ENCODE peak calls at places on chromosome 12, in seven cellular contexts. O is cardiac muscle cell, H is GM06990, Z is fibroblast of lung, L is ovary, Q is BE2C, B is HFFc6. N is an unnamed sample.

GRCh38 chr12:31914927-31915326 is 44.3 kb upstream of the RESF1 start:
- DNase-seq in O (no peak), H (no peak), Z (no peak), L (no peak), Q (no peak), B (no peak), N (no peak)

GRCh38 chr12:96395236-96395635 is 5.0 kb downstream of the CDK17 start:
- DNase-seq in O (no peak), H (no peak), Z (peak), L (no peak), Q (no peak), B (no peak), N (no peak)

GRCh38 chr12:53217049-53217929 is 10.2 kb upstream of the ITGB7 start:
- DNase-seq in O (no peak), H (no peak), Z (no peak), L (no peak), Q (no peak), B (no peak), N (peak)

GRCh38 chr12:70617450-70617849 is 19.8 kb downstream of the PTPRB start:
- DNase-seq in O (no peak), H (no peak), Z (no peak), L (no peak), Q (no peak), B (no peak), N (no peak)

GRCh38 chr12:127146991-127147718 is 1119.8 kb upstream of the TMEM132C start:
- DNase-seq in O (no peak), H (no peak), Z (no peak), L (no peak), Q (no peak), B (no peak), N (no peak)

GRCh38 chr12:20716037-20716436 is 20.9 kb downstream of the SLCO1C1 start:
- DNase-seq in O (peak), H (no peak), Z (no peak), L (no peak), Q (no peak), B (no peak), N (no peak)

GRCh38 chr12:94560416-94561221 is 89.7 kb downstream of the TMCC3 start:
- DNase-seq in O (no peak), H (peak), Z (peak), L (peak), Q (no peak), B (no peak), N (no peak)

GRCh38 chr12:48779869-48780268 is 9.0 kb downstream of the ADCY6 start:
- DNase-seq in O (peak), H (no peak), Z (peak), L (peak), Q (no peak), B (peak), N (peak)

GRCh38 chr12:106455100-106455499 is 97.6 kb downstream of the POLR3B start:
- DNase-seq in O (no peak), H (no peak), Z (no peak), L (no peak), Q (no peak), B (no peak), N (no peak)

GRCh38 chr12:70271025-70271424 is 27.8 kb downstream of the CNOT2 start:
- DNase-seq in O (no peak), H (no peak), Z (no peak), L (no peak), Q (no peak), B (no peak), N (no peak)

GRCh38 chr12:78086553-78087362 is 256.1 kb downstream of the NAV3 start:
- DNase-seq in O (no peak), H (no peak), Z (no peak), L (no peak), Q (no peak), B (no peak), N (no peak)
- TF ChIP-seq CTCF in O (no peak), H (no peak), Z (peak), L (no peak), Q (peak), B (peak), N (peak)

GRCh38 chr12:25194211-25194610 is 749 bp downstream of the DNAI7 start:
- DNase-seq in O (no peak), H (no peak), Z (no peak), L (no peak), Q (no peak), B (no peak), N (peak)

GRCh38 chr12:25200703-25201102 is 5.7 kb downstream of the ETFRF1 start:
- DNase-seq in O (no peak), H (no peak), Z (peak), L (no peak), Q (no peak), B (peak), N (peak)

GRCh38 chr12:25197608-25198007 is 2.6 kb downstream of the ETFRF1 start:
- DNase-seq in O (no peak), H (no peak), Z (no peak), L (no peak), Q (no peak), B (no peak), N (no peak)

GRCh38 chr12:25194722-25195055 is 271 bp downstream of the DNAI7 start:
- DNase-seq in O (no peak), H (no peak), Z (no peak), L (no peak), Q (no peak), B (no peak), N (no peak)

DNA sequence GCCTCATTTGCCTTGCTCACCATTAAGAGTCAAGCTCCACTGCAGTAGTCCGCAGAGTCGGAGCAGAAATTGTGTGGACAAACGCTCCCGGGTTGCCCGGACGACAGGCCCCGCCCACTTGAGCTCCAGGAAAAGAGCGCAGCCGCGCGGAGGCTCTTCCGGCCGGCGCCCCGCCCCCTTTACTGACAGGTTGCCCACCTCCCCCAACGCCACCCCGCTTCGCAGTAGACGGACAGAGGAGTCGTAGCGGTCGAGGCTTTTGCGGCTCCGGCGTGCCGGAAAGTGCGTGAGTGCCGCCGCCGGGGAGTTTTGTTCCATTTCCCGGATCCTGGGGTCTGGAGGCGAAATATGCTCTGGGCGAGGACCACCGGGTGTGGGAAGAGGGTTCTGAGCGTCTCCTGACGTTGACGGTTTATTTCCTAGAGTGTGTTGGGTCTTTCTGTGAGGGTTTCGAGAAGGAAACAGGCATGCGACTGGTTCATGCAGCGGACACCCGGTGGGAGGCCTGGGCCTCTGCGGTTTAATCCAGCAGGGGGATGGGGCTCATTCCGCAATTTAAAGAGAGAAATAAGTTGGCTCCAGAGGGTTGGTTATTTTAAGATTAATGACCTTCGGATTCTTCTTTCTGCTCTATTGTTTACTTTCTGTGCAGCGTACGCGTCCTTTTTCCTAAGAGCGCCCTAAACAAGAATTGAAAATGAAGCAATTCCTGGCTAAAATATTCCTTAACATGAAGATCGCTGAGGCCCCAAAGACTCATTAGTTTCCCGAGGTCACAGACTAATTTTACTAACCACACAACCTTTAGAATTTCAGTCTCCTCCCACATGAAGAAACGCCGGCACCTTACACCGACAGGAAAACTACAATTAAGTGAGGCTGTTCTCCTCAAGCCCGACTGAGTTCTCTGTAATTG is at the start of the genes DNAI7 and ETFRF1:
- DNase-seq in O (peak), H (peak), Z (peak), L (peak), Q (peak), B (peak), N (peak)
- TF ChIP-seq CTCF in O (no peak), H (no peak), Z (peak), L (no peak), Q (peak), B (no peak), N (no peak)

GRCh38 chr12:85975716-85976115 is 101.6 kb downstream of the NTS start:
- DNase-seq in O (no peak), H (no peak), Z (no peak), L (no peak), Q (no peak), B (no peak), N (no peak)

GRCh38 chr12:85968606-85969005 is 94.5 kb downstream of the NTS start:
- DNase-seq in O (no peak), H (no peak), Z (no peak), L (no peak), Q (no peak), B (no peak), N (no peak)

GRCh38 chr12:85971800-85972199 is 97.7 kb downstream of the NTS start:
- DNase-seq in O (no peak), H (no peak), Z (no peak), L (no peak), Q (no peak), B (no peak), N (no peak)
- TF ChIP-seq CTCF in O (no peak), H (no peak), Z (peak), L (no peak), Q (peak), B (no peak), N (no peak)

DNA sequence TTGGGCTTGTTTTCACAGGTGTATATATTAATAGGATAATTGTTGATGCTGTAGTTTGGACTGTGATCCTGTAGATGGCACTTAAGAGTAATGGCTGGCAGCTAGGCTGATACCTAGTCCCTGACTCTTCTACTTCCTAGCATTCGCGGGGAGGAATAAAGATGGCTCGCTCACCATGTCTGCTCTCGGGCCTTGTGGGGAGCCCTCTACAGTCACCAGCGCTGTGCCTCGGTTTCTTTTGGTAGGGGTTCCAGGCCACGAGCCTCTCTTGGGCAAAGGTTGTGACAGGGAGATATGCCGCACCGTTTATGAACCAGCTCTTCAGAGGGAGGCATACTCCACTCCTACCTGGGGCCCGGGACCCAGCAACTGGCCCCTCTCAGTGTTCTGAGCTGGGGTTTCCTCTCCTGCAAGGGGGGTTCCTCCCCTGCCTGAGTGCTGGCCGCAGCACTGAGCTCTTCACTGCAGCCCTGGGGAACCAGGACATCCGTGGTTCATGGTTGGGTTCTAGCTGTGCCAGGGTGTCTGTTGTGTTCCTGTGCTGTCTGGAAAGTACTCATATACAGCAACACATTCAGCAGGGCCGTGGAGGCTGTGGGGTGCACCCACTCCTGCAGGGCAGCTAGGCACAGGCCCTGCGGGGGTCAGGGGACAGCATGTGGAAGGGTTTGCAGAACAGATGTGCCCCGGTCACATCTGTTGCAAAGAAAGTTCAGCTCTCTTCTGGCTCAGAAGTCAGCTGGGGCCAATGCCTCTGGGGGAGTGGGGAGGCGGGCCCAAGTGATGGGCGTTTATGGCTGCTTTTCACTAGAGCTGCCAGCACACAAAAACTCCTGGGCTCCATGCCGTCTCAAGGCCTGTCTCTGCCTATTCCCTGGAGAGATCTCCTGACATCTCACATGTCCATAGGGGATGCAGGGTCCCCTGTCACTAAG is 147.9 kb downstream of the PPFIA2 start:
- DNase-seq in O (peak), H (no peak), Z (no peak), L (no peak), Q (peak), B (no peak), N (no peak)
- TF ChIP-seq CTCF in O (peak), H (peak), Z (peak), L (no peak), Q (peak), B (no peak), N (peak)

DNA sequence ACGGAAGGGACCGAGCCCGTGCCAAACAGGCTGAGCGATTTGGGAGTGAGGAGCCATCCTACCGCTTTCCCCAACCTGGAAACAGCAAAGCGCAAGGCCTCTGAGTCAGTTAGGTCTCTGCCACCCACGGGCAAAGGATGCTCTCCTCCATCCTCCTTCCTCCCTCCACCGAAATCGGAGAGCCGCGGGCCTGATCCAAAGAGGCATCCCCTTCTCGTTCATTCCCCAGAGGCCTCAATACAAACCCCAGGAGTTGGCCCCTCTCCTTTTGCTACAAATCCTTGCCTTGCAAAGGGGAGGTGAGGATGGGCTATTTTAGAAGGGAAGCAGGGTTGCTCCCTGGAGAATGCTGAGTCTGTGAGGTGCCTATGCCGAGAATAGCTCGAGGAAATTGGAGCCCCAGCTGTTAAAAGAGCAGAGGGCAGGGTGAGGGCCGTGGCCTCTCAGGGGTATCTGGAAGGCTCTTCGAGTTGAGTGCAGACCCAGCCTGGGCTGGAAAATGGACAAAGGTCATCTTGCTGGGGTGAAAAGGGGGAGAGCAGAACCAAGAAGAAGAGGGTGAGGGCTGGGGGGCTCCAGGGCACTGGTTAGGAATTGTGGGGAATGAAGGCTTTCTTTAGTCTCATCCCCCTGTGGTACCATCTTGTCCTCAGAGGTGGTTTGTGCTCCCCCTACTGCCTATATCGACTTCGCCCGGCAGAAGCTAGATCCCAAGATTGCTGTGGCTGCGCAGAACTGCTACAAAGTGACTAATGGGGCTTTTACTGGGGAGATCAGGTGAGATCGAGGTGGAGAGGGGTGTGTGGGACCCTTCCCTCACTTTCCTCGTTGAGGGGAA is 1.1 kb downstream of the TPI1 start:
- DNase-seq in O (no peak), H (no peak), Z (no peak), L (no peak), Q (no peak), B (peak), N (no peak)
- TF ChIP-seq CTCF in O (peak), H (peak), Z (peak), L (no peak), Q (peak), B (no peak), N (peak)

GRCh38 chr12:45990468-45991288 is at the start of gene SCAF11:
- DNase-seq in O (peak), H (peak), Z (peak), L (peak), Q (peak), B (peak), N (peak)
- TF ChIP-seq CTCF in O (peak), H (peak), Z (peak), L (peak), Q (peak), B (peak), N (peak)

GRCh38 chr12:47079365-47079893 is at the start of gene PCED1B:
- DNase-seq in O (peak), H (peak), Z (peak), L (peak), Q (peak), B (peak), N (peak)
- TF ChIP-seq CTCF in O (peak), H (peak), Z (peak), L (no peak), Q (no peak), B (peak), N (peak)

DNA sequence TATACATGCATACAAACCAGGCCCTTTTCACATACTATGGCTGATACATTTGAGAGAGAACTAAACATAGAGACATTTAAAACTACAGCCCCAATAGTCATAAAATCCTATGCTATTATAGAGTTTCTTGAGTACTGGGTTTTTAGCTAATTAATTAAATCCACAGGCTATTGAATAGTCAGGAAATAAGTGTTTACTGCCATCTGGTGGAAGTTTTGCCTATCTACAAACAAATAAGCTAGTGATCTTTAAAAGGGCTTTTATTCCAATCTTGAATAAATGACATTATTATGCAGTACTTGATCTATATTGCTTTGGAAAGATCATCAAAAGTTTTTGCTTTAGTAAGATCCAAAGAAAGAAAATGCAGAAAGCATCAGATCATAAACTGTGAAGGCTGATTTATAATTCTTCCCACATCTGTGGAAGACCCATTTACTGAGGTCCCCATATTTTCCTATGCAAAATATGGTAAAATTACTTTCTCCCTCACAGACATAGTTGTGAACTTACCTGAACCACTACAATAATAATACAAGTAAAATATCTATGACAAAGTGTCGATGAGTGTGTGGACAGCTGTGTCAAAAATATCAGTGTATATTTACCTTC is 131.3 kb downstream of the ITPR2 start:
- DNase-seq in O (peak), H (no peak), Z (peak), L (no peak), Q (no peak), B (peak), N (peak)
- TF ChIP-seq CTCF in O (peak), H (peak), Z (peak), L (peak), Q (peak), B (peak), N (peak)

GRCh38 chr12:11824736-11825135 is 175.3 kb downstream of the ETV6 start:
- DNase-seq in O (no peak), H (no peak), Z (peak), L (no peak), Q (no peak), B (no peak), N (no peak)
- TF ChIP-seq CTCF in O (no peak), H (no peak), Z (no peak), L (no peak), Q (no peak), B (no peak), N (no peak)

GRCh38 chr12:92403210-92404175 is 257.8 kb upstream of the BTG1 start:
- DNase-seq in O (no peak), H (peak), Z (no peak), L (no peak), Q (no peak), B (no peak), N (no peak)

GRCh38 chr12:92404921-92405320 is 259.3 kb upstream of the BTG1 start:
- DNase-seq in O (no peak), H (no peak), Z (no peak), L (no peak), Q (no peak), B (no peak), N (no peak)

GRCh38 chr12:92400006-92400405 is 254.4 kb upstream of the BTG1 start:
- DNase-seq in O (no peak), H (peak), Z (no peak), L (no peak), Q (no peak), B (no peak), N (no peak)

GRCh38 chr12:92404259-92404894 is 258.7 kb upstream of the BTG1 start:
- DNase-seq in O (no peak), H (no peak), Z (no peak), L (no peak), Q (no peak), B (no peak), N (no peak)

GRCh38 chr12:92402415-92402814 is 256.8 kb upstream of the BTG1 start:
- DNase-seq in O (no peak), H (no peak), Z (no peak), L (no peak), Q (no peak), B (no peak), N (no peak)
- TF ChIP-seq CTCF in O (no peak), H (no peak), Z (no peak), L (no peak), Q (no peak), B (no peak), N (no peak)

N was measured in AG10803.